ENCODE peak calls at places on chromosomes 6 and 20, in five cellular contexts. S is HepG2, X is pancreas, P is GM13977, N is stomach. A is an unnamed sample.

GRCh38 chr6:39300739-39301138 is 13.5 kb downstream of the KCNK17 start:
- DNase-seq in S (no peak), N (no peak), P (no peak), X (no peak), A (no peak)

GRCh38 chr6:167398214-167399050 is 73.5 kb downstream of the TTLL2 start:
- DNase-seq in P (no peak), S (peak; percentile 98), X (no peak), N (no peak), A (no peak)

GRCh38 chr6:55445648-55446204 is 118.5 kb downstream of the GFRAL start:
- DNase-seq in P (no peak), X (no peak), S (peak; percentile 12), N (no peak), A (peak; percentile 4)

GRCh38 chr20:3340443-3340842 is 67.0 kb downstream of the DNAAF9 start:
- DNase-seq in N (peak; percentile 84), P (no peak), S (no peak), X (peak; percentile 78), A (no peak)

GRCh38 chr6:169173532-169174268 is 79.9 kb downstream of the THBS2 start:
- DNase-seq in S (no peak), X (no peak), N (no peak), P (no peak), A (no peak)

GRCh38 chr6:108581932-108582500 is 21.3 kb downstream of the FOXO3 start:
- DNase-seq in X (no peak), P (no peak), S (no peak), N (no peak), A (no peak)

GRCh38 chr20:63529180-63529860 is 7.9 kb downstream of the PTK6 start:
- DNase-seq in P (no peak), S (no peak), X (no peak), N (no peak), A (no peak)

GRCh38 chr6:89475106-89475505 is 42.2 kb downstream of the ANKRD6 start:
- DNase-seq in S (no peak), X (no peak), N (no peak), P (no peak), A (no peak)

GRCh38 chr6:90227165-90227564 is 69.5 kb downstream of the BACH2 start:
- DNase-seq in N (no peak), X (no peak), S (no peak), P (no peak), A (no peak)

GRCh38 chr6:20644667-20645370 is 110.6 kb downstream of the CDKAL1 start:
- DNase-seq in N (no peak), X (no peak), P (no peak), S (no peak), A (no peak)

GRCh38 chr6:157800420-157801237 is 22.4 kb upstream of the SNX9 start:
- DNase-seq in N (no peak), P (peak; percentile 60), S (no peak), X (no peak), A (peak; percentile 67)

GRCh38 chr6:92864966-92865555 is 554.3 kb downstream of the EPHA7 start:
- DNase-seq in P (no peak), X (no peak), S (no peak), N (no peak), A (no peak)

GRCh38 chr20:1588166-1588868 is 30.8 kb upstream of the SIRPD start:
- DNase-seq in N (no peak), S (no peak), X (no peak), P (no peak), A (no peak)

GRCh38 chr6:41976794-41977484 is 35.3 kb upstream of the CCND3 start:
- DNase-seq in S (peak; percentile 34), P (peak; percentile 37), N (no peak), X (no peak), A (peak; percentile 31)

GRCh38 chr6:83309344-83309743 is 116.2 kb downstream of the RWDD2A start:
- DNase-seq in N (no peak), P (no peak), S (no peak), X (no peak), A (no peak)

GRCh38 chr6:157376706-157377230 is 4.2 kb upstream of the ZDHHC14 start:
- DNase-seq in P (no peak), S (no peak), N (no peak), X (no peak), A (no peak)

GRCh38 chr6:106359989-106360409 is 518 bp upstream of the CRYBG1 start:
- DNase-seq in S (no peak), P (no peak), N (no peak), X (no peak), A (no peak)

GRCh38 chr20:3714092-3714491 is 1.7 kb upstream of the SIGLEC1 start:
- DNase-seq in X (no peak), S (no peak), P (no peak), N (no peak), A (no peak)

GRCh38 chr20:37856932-37857660 is 45.8 kb upstream of the VSTM2L start:
- DNase-seq in N (no peak), S (no peak), X (no peak), P (no peak), A (no peak)

GRCh38 chr6:90545450-90545849 is 41.4 kb downstream of the MAP3K7 start:
- DNase-seq in S (no peak), X (no peak), N (no peak), P (no peak), A (no peak)

GRCh38 chr20:48339147-48339985 is 488.4 kb downstream of the PREX1 start:
- DNase-seq in P (peak; percentile 64), N (no peak), X (no peak), S (no peak), A (peak; percentile 54)

GRCh38 chr6:145898376-145898775 is 65.8 kb downstream of the SHPRH start:
- DNase-seq in S (no peak), X (no peak), P (no peak), N (no peak), A (no peak)

GRCh38 chr20:7226156-7226555 is 458.7 kb downstream of the BMP2 start:
- DNase-seq in S (no peak), N (no peak), P (no peak), X (no peak), A (no peak)

GRCh38 chr20:32252189-32252588 is 25.3 kb upstream of the KIF3B start:
- DNase-seq in N (no peak), P (no peak), S (no peak), X (no peak), A (peak; percentile 36)

GRCh38 chr20:38119446-38119845 is 45.6 kb downstream of the TGM2 start:
- DNase-seq in P (no peak), X (no peak), N (peak; percentile 11), S (no peak), A (no peak)

GRCh38 chr20:61523145-61523544 is 271.1 kb downstream of the CDH4 start:
- DNase-seq in P (no peak), X (no peak), N (no peak), S (no peak), A (no peak)
- TF ChIP-seq CTCF in P (no peak), X (no peak), N (no peak), S (no peak), A (no peak)

DNA sequence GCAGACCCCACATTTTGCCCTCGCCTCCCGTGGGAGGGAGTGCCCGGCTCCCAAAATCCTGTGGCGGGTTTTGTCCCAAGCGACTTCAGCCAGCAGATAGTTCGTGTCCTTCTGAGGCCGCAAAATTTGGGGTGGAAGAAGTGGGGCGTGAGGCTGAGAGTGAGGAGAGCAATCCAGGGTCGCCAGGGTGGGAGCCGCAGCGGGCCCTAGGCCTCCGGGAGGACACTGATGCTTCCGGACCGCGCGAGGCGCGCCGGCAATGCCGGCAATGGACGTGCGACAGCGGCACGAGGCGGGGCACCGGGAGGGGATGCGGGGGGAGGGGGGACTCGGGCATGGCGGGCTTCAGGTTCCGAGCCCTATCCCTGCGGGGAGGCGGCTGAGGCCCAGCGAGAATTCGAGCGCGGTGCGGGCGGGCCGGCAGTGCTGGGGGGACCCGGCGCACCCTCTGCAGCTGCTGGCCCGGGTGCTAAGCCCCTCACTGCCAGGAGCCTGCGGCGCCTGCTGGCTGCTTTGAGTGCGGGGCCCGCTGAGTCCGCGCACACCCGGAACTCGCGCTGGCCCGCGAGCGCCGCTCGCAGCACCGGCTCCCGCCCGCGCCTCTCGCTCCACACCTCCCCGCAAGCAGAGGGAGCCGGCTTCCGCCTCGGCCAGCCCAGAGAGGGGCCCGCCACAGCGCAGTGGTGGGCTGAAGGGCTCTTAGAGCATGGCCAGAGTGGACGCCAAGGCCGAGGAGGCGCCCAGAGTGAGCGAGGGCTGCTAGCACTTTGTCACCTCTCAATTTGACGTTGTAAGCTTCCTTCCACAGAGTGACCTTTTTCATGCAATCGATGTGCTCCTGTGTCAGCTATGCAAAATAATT is 143.8 kb downstream of the LPA start:
- DNase-seq in S (peak; percentile 50), N (peak; percentile 81), X (peak; percentile 74), P (peak; percentile 14), A (peak; percentile 48)
- TF ChIP-seq CTCF in S (peak; percentile 97), N (no peak), X (peak; percentile 20), P (no peak), A (no peak)

GRCh38 chr6:70225052-70225451 is 77.8 kb downstream of the COL9A1 start:
- DNase-seq in S (no peak), P (no peak), N (no peak), X (no peak), A (no peak)
- TF ChIP-seq CTCF in S (no peak), P (no peak), N (no peak), X (no peak), A (no peak)

GRCh38 chr6:13328076-13328874 is at the start of gene TBC1D7:
- DNase-seq in S (peak; percentile 92), P (peak; percentile 92), N (peak; percentile 95), X (peak; percentile 87), A (peak; percentile 95)
- TF ChIP-seq CTCF in S (peak; percentile 28), P (no peak), N (no peak), X (no peak), A (no peak)

DNA sequence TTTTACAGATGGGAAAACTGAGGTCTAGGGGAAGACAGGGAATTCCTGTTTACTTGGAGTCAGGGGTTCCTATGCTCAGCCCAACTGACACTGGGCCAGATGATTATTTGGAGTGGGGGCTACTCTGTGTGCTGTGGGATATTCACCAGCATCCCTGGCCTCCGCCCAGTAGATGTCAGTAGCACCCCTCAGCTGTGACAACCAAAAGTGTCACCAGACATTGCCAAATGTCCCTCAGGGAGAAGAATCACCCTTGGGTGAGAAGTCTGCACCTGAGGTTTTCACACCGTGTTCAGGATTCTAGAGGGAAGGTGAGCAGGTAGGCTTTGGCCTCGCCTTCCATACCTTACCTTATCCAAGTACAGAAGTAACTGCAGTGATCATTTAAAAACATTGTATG is 27.6 kb downstream of the CDH26 start:
- DNase-seq in X (no peak), P (no peak), N (no peak), S (no peak), A (no peak)
- TF ChIP-seq CTCF in X (no peak), P (peak; percentile 19), N (no peak), S (peak; percentile 42), A (no peak)

GRCh38 chr6:35624341-35625070 is 64.2 kb downstream of the FKBP5 start:
- DNase-seq in S (peak; percentile 47), X (no peak), P (no peak), N (no peak), A (no peak)
- TF ChIP-seq CTCF in S (peak; percentile 57), X (no peak), P (no peak), N (no peak), A (no peak)

GRCh38 chr6:138945354-138945753 is 42.7 kb downstream of the REPS1 start:
- DNase-seq in S (peak; percentile 13), N (no peak), P (no peak), X (no peak), A (no peak)
- TF ChIP-seq CTCF in S (no peak), N (no peak), P (no peak), X (no peak), A (no peak)

A was measured in GM10248.